ENCODE peak calls at places on chromosomes 6 and 20, in seven cellular contexts. N, S, O, H, D, R and L are unnamed samples.
A peak's percentile ranks its signal among the peaks of the same experiment; 100 is the strongest.

GRCh38 chr6:169019111-169019510 is 234.5 kb downstream of the THBS2 start:
- DNase-seq in O (no peak), H (no peak), S (no peak), D (no peak), N (no peak), R (no peak), L (no peak)

GRCh38 chr6:24667378-24667803 is 514 bp downstream of the ACOT13 start:
- DNase-seq in R (no peak), H (peak; percentile 11), D (peak; percentile 54), O (peak; percentile 23), S (peak; percentile 7), N (no peak), L (no peak)

GRCh38 chr20:33668087-33668790 is 1.5 kb downstream of the ACTL10 start:
- DNase-seq in H (peak; percentile 92), R (no peak), N (peak; percentile 69), S (peak; percentile 51), O (no peak), D (no peak), L (no peak)

GRCh38 chr6:143119260-143119659 is 58.6 kb downstream of the AIG1 start:
- DNase-seq in S (no peak), N (no peak), R (no peak), H (no peak), D (peak; percentile 13), O (no peak), L (no peak)

GRCh38 chr20:60372822-60373221 is 414.6 kb downstream of the CDH26 start:
- DNase-seq in S (no peak), H (no peak), N (no peak), O (no peak), D (no peak), R (no peak), L (no peak)

GRCh38 chr20:51481311-51481997 is 61.1 kb downstream of the NFATC2 start:
- DNase-seq in O (no peak), D (no peak), H (no peak), S (no peak), R (no peak), N (no peak), L (no peak)

GRCh38 chr20:15867899-15868298 is 705.3 kb downstream of the KIF16B start:
- DNase-seq in O (no peak), R (no peak), H (no peak), S (peak; percentile 2), N (no peak), D (peak; percentile 5), L (no peak)

GRCh38 chr20:43384321-43384940 is 73.3 kb upstream of the SRSF6 start:
- DNase-seq in O (no peak), S (no peak), D (no peak), H (no peak), R (no peak), N (no peak), L (no peak)

GRCh38 chr6:127618729-127619128 is 41.8 kb downstream of the C6orf58 start:
- DNase-seq in N (no peak), S (no peak), H (no peak), R (no peak), D (no peak), O (peak; percentile 11), L (no peak)

GRCh38 chr6:44316481-44316880 is 3.3 kb upstream of the AARS2 start:
- DNase-seq in D (no peak), O (no peak), N (no peak), H (no peak), S (no peak), R (no peak), L (no peak)

GRCh38 chr6:162612613-162613012 is 115.0 kb downstream of the PRKN start:
- DNase-seq in N (no peak), R (no peak), S (no peak), D (no peak), H (peak; percentile 20), O (no peak), L (no peak)
- TF ChIP-seq RFX5 in N (no peak), R (no peak), S (no peak), D (no peak), H (no peak), O (no peak), L (no peak)

DNA sequence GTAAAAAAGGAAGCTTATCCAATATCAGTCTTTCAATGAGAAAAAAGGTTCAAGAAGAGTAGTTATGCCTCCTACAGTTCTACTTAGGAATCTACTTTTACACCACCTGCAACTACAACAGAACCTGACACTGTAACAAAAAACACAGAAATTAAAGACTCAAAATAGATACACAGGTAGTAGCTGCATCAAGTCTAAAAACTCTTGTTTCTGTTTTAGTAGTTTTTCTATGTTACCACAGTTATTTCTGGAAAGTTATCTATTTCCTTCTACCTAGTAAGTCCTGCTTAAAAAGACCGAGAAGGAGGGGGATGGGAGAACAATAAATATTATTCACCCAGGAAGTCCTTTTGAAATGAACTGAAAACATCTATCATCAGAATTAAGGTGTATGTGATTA is 52.5 kb downstream of the ATG5 start:
- DNase-seq in H (no peak), O (no peak), R (peak; percentile 4), D (no peak), S (no peak), N (no peak), L (no peak)
- TF ChIP-seq RFX5 in H (no peak), O (no peak), R (no peak), D (no peak), S (no peak), N (no peak), L (no peak)

GRCh38 chr20:56005389-56005715 is at the start of gene CBLN4:
- DNase-seq in O (no peak), N (no peak), R (no peak), D (no peak), H (no peak), S (no peak), L (no peak)

GRCh38 chr20:56003111-56003800 is 2.1 kb downstream of the CBLN4 start:
- DNase-seq in H (peak; percentile 54), R (no peak), O (no peak), D (no peak), S (no peak), N (no peak), L (peak; percentile 62)

GRCh38 chr20:56004611-56005388 is 519 bp downstream of the CBLN4 start:
- DNase-seq in H (peak; percentile 75), O (no peak), N (no peak), R (no peak), S (no peak), D (no peak), L (no peak)

GRCh38 chr20:56001890-56002289 is 3.4 kb downstream of the CBLN4 start:
- DNase-seq in D (no peak), O (no peak), H (no peak), N (no peak), R (no peak), S (no peak), L (no peak)

DNA sequence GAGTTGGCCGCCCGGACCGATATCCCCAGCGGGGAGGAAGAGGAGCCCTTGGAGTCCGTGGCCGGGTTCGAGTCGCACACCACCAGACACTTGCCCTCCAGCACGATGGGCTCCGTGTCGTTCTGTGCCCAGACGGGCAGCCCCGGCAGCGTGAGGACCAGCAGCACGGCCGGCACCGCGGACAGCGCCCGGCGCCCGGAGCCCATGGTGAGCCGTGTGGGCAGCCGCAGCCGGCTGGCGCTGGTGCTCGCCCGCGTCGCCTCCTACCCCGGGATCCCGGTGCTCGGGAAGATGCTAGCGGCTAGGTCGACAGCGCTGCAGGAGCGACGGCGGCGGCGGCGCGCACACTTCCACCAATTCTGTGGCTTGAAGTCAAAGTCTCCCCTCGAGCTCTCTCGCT is 1.4 kb downstream of the CBLN4 start:
- DNase-seq in O (no peak), N (no peak), D (no peak), H (peak; percentile 81), S (no peak), R (no peak), L (no peak)
- TF ChIP-seq RFX5 in O (no peak), N (no peak), D (no peak), H (no peak), S (no peak), R (no peak), L (no peak)

GRCh38 chr6:154157082-154157481 is 118.0 kb downstream of the OPRM1 start:
- DNase-seq in O (no peak), H (no peak), N (no peak), D (no peak), R (no peak), S (no peak), L (no peak)
- TF ChIP-seq RFX5 in O (no peak), H (no peak), N (no peak), D (no peak), R (no peak), S (no peak), L (no peak)